ENCODE peak calls at places on chromosomes 6 and 20, in eight cellular contexts. One of them, this sample, is unnamed.
A peak's percentile ranks its signal among the peaks of the same experiment; 100 is the strongest.

GRCh38 chr6:43509142-43509983 is 783 bp downstream of the LRRC73 start:
- DNase-seq in Peyer's patch: peak; percentile 50
- DNase-seq in uterus: no peak
- DNase-seq in stomach: no peak
- DNase-seq in iPS DF 6.9: no peak
- DNase-seq in psoas muscle: no peak
- DNase-seq in heart left ventricle: no peak
- DNase-seq in IMR-90: no peak
- DNase-seq in this sample: no peak

GRCh38 chr6:161257778-161258457 is 15.9 kb downstream of the AGPAT4 start:
- DNase-seq in stomach: no peak
- DNase-seq in uterus: peak; percentile 61
- DNase-seq in IMR-90: peak; percentile 99
- DNase-seq in iPS DF 6.9: no peak
- DNase-seq in heart left ventricle: no peak
- DNase-seq in psoas muscle: no peak
- DNase-seq in Peyer's patch: no peak
- DNase-seq in this sample: no peak

GRCh38 chr6:45697605-45698004 is 318.1 kb downstream of the CLIC5 start:
- DNase-seq in heart left ventricle: no peak
- DNase-seq in uterus: no peak
- DNase-seq in psoas muscle: no peak
- DNase-seq in iPS DF 6.9: no peak
- DNase-seq in stomach: no peak
- DNase-seq in Peyer's patch: no peak
- DNase-seq in IMR-90: peak; percentile 99
- DNase-seq in this sample: no peak

GRCh38 chr6:5292154-5292553 is 30.8 kb downstream of the FARS2 start:
- DNase-seq in uterus: no peak
- DNase-seq in IMR-90: no peak
- DNase-seq in stomach: no peak
- DNase-seq in psoas muscle: no peak
- DNase-seq in heart left ventricle: no peak
- DNase-seq in iPS DF 6.9: no peak
- DNase-seq in Peyer's patch: no peak
- DNase-seq in this sample: no peak

GRCh38 chr6:142551145-142551811 is 249.5 kb downstream of the ADGRG6 start:
- DNase-seq in stomach: no peak
- DNase-seq in Peyer's patch: no peak
- DNase-seq in iPS DF 6.9: no peak
- DNase-seq in psoas muscle: no peak
- DNase-seq in IMR-90: no peak
- DNase-seq in heart left ventricle: no peak
- DNase-seq in uterus: no peak
- DNase-seq in this sample: peak; percentile 67

GRCh38 chr6:121160276-121160675 is 174.0 kb downstream of the TBC1D32 start:
- DNase-seq in iPS DF 6.9: no peak
- DNase-seq in uterus: no peak
- DNase-seq in IMR-90: no peak
- DNase-seq in psoas muscle: no peak
- DNase-seq in stomach: no peak
- DNase-seq in heart left ventricle: no peak
- DNase-seq in Peyer's patch: no peak
- DNase-seq in this sample: no peak

GRCh38 chr6:68343901-68344300 is 291.2 kb upstream of the ADGRB3 start:
- DNase-seq in Peyer's patch: no peak
- DNase-seq in stomach: no peak
- DNase-seq in heart left ventricle: no peak
- DNase-seq in uterus: no peak
- DNase-seq in psoas muscle: no peak
- DNase-seq in iPS DF 6.9: peak; percentile 54
- DNase-seq in IMR-90: peak; percentile 0
- DNase-seq in this sample: no peak

GRCh38 chr6:36793913-36794703 is 45.1 kb downstream of the CPNE5 start:
- DNase-seq in psoas muscle: no peak
- DNase-seq in stomach: no peak
- DNase-seq in heart left ventricle: no peak
- DNase-seq in Peyer's patch: no peak
- DNase-seq in IMR-90: peak; percentile 12
- DNase-seq in uterus: peak; percentile 43
- DNase-seq in iPS DF 6.9: no peak
- DNase-seq in this sample: no peak

GRCh38 chr20:48470141-48470540 is 357.7 kb downstream of the PREX1 start:
- DNase-seq in uterus: no peak
- DNase-seq in heart left ventricle: no peak
- DNase-seq in Peyer's patch: no peak
- DNase-seq in psoas muscle: no peak
- DNase-seq in stomach: no peak
- DNase-seq in iPS DF 6.9: no peak
- DNase-seq in IMR-90: no peak
- DNase-seq in this sample: no peak

GRCh38 chr6:155444120-155444917 is 11.3 kb downstream of the NOX3 start:
- DNase-seq in Peyer's patch: no peak
- DNase-seq in heart left ventricle: no peak
- DNase-seq in uterus: no peak
- DNase-seq in IMR-90: peak; percentile 57
- DNase-seq in stomach: no peak
- DNase-seq in iPS DF 6.9: no peak
- DNase-seq in psoas muscle: no peak
- DNase-seq in this sample: no peak

GRCh38 chr6:5950448-5950847 is 56.3 kb downstream of the NRN1 start:
- DNase-seq in stomach: no peak
- DNase-seq in psoas muscle: no peak
- DNase-seq in iPS DF 6.9: peak; percentile 41
- DNase-seq in heart left ventricle: no peak
- DNase-seq in uterus: no peak
- DNase-seq in IMR-90: no peak
- DNase-seq in Peyer's patch: no peak
- DNase-seq in this sample: no peak

GRCh38 chr6:108598316-108598863 is 37.7 kb downstream of the FOXO3 start:
- DNase-seq in Peyer's patch: no peak
- DNase-seq in iPS DF 6.9: no peak
- DNase-seq in heart left ventricle: no peak
- DNase-seq in stomach: no peak
- DNase-seq in psoas muscle: peak; percentile 15
- DNase-seq in uterus: no peak
- DNase-seq in IMR-90: peak; percentile 47
- DNase-seq in this sample: no peak

GRCh38 chr20:3778976-3779375 is 2.3 kb downstream of the SPEF1 start:
- DNase-seq in psoas muscle: no peak
- DNase-seq in iPS DF 6.9: no peak
- DNase-seq in heart left ventricle: no peak
- DNase-seq in uterus: no peak
- DNase-seq in IMR-90: no peak
- DNase-seq in stomach: no peak
- DNase-seq in Peyer's patch: no peak
- DNase-seq in this sample: no peak

DNA sequence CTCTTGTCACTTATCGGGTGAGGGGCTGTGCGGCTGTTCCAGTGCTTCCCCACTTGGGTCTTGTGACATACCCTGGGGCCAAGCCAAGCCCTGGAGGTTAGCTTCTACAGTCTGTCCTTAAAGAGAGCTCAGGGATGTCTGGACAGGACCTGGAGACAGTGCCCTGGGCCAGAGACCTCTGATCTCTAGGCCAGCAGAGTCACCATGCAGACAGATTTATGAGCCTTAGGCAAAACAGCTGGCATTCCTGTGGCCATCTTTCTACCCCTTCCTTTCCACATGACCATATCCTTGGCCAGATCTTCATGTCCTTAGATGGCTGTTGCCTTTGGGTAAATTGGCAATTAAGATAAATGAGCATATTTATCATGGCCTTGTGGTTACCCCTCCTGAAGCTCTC is 678.6 kb downstream of the MAFB start:
- DNase-seq in iPS DF 6.9: no peak
- DNase-seq in IMR-90: no peak
- DNase-seq in Peyer's patch: no peak
- DNase-seq in heart left ventricle: no peak
- DNase-seq in uterus: no peak
- DNase-seq in stomach: no peak
- DNase-seq in psoas muscle: peak; percentile 24
- DNase-seq in this sample: no peak
- H3K9me3 ChIP-seq in iPS DF 6.9: no peaks in the 10 kb centered on the region
- H3K9me3 ChIP-seq in IMR-90: no peaks in the 10 kb centered on the region
- H3K9me3 ChIP-seq in Peyer's patch: no peaks in the 10 kb centered on the region
- H3K9me3 ChIP-seq in heart left ventricle: no peaks in the 10 kb centered on the region
- H3K9me3 ChIP-seq in uterus: no peaks in the 10 kb centered on the region
- H3K9me3 ChIP-seq in stomach: no peaks in the 10 kb centered on the region
- H3K9me3 ChIP-seq in psoas muscle: no peaks in the 10 kb centered on the region
- H3K9me3 ChIP-seq in this sample: no peaks in the 10 kb centered on the region

DNA sequence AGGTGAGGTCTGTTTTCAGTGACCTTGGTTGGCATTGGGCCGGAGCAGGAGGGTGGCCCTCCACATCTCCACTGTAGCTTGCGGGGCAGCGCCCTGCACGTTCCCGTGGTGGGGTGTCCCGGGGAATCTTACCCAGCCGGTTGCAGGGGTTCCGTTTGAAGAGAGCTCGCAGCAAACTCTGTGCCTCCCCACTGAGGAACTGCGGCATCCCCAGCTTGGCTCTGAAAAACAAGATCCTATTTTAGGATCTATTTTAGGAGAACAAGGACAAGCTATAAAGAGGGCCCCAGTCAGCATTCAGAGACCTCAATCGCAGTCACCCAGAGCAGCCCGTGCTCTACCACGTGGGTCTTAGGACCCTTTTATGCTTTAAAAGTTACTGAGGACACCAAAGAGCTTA is 97.8 kb downstream of the RAMACL start:
- DNase-seq in uterus: no peak
- DNase-seq in heart left ventricle: peak; percentile 40
- DNase-seq in IMR-90: no peak
- DNase-seq in psoas muscle: no peak
- DNase-seq in Peyer's patch: peak; percentile 46
- DNase-seq in iPS DF 6.9: no peak
- DNase-seq in stomach: no peak
- DNase-seq in this sample: no peak
- H3K4me1 ChIP-seq in uterus: no peaks in the 10 kb centered on the region
- H3K4me1 ChIP-seq in heart left ventricle: peaks cover 10% of the 10 kb centered on the region
- H3K4me1 ChIP-seq in IMR-90: no peaks in the 10 kb centered on the region
- H3K4me1 ChIP-seq in psoas muscle: no peaks in the 10 kb centered on the region
- H3K4me1 ChIP-seq in Peyer's patch: no peaks in the 10 kb centered on the region
- H3K4me1 ChIP-seq in iPS DF 6.9: no peaks in the 10 kb centered on the region
- H3K4me1 ChIP-seq in stomach: peaks cover 6% of the 10 kb centered on the region
- H3K4me1 ChIP-seq in this sample: peaks cover 18% of the 10 kb centered on the region

GRCh38 chr6:28326371-28326948 is 9.5 kb downstream of the ZSCAN31 start:
- DNase-seq in iPS DF 6.9: no peak
- DNase-seq in stomach: no peak
- DNase-seq in heart left ventricle: no peak
- DNase-seq in Peyer's patch: no peak
- DNase-seq in uterus: no peak
- DNase-seq in psoas muscle: no peak
- DNase-seq in IMR-90: no peak
- DNase-seq in this sample: no peak

GRCh38 chr6:28322661-28323060 is 13.3 kb downstream of the ZSCAN31 start:
- DNase-seq in iPS DF 6.9: no peak
- DNase-seq in uterus: no peak
- DNase-seq in Peyer's patch: no peak
- DNase-seq in IMR-90: no peak
- DNase-seq in stomach: no peak
- DNase-seq in heart left ventricle: no peak
- DNase-seq in psoas muscle: no peak
- DNase-seq in this sample: no peak

GRCh38 chr6:28323813-28324424 is 12.0 kb downstream of the ZSCAN31 start:
- DNase-seq in psoas muscle: no peak
- DNase-seq in iPS DF 6.9: no peak
- DNase-seq in Peyer's patch: no peak
- DNase-seq in heart left ventricle: no peak
- DNase-seq in uterus: no peak
- DNase-seq in IMR-90: no peak
- DNase-seq in stomach: no peak
- DNase-seq in this sample: no peak
- H3K9me3 ChIP-seq in psoas muscle: peaks cover 38% of the 10 kb centered on the region
- H3K9me3 ChIP-seq in iPS DF 6.9: peaks cover 7% of the 10 kb centered on the region
- H3K9me3 ChIP-seq in Peyer's patch: no peaks in the 10 kb centered on the region
- H3K9me3 ChIP-seq in heart left ventricle: peaks cover 52% of the 10 kb centered on the region
- H3K9me3 ChIP-seq in uterus: peaks cover 4% of the 10 kb centered on the region
- H3K9me3 ChIP-seq in IMR-90: peaks cover 22% of the 10 kb centered on the region
- H3K9me3 ChIP-seq in stomach: peaks cover 58% of the 10 kb centered on the region
- H3K9me3 ChIP-seq in this sample: peaks cover 5% of the 10 kb centered on the region

GRCh38 chr6:150702675-150703074 is 103.0 kb downstream of the PLEKHG1 start:
- DNase-seq in stomach: no peak
- DNase-seq in psoas muscle: no peak
- DNase-seq in heart left ventricle: peak; percentile 43
- DNase-seq in Peyer's patch: peak; percentile 61
- DNase-seq in IMR-90: no peak
- DNase-seq in iPS DF 6.9: no peak
- DNase-seq in uterus: no peak
- DNase-seq in this sample: no peak
- H3K4me1 ChIP-seq in stomach: no peaks in the 10 kb centered on the region
- H3K4me1 ChIP-seq in psoas muscle: no peaks in the 10 kb centered on the region
- H3K4me1 ChIP-seq in heart left ventricle: peaks cover under 1% of the 10 kb centered on the region
- H3K4me1 ChIP-seq in Peyer's patch: no peaks in the 10 kb centered on the region
- H3K4me1 ChIP-seq in IMR-90: no peaks in the 10 kb centered on the region
- H3K4me1 ChIP-seq in iPS DF 6.9: peaks cover 1% of the 10 kb centered on the region
- H3K4me1 ChIP-seq in uterus: no peaks in the 10 kb centered on the region
- H3K4me1 ChIP-seq in this sample: no peaks in the 10 kb centered on the region

DNA sequence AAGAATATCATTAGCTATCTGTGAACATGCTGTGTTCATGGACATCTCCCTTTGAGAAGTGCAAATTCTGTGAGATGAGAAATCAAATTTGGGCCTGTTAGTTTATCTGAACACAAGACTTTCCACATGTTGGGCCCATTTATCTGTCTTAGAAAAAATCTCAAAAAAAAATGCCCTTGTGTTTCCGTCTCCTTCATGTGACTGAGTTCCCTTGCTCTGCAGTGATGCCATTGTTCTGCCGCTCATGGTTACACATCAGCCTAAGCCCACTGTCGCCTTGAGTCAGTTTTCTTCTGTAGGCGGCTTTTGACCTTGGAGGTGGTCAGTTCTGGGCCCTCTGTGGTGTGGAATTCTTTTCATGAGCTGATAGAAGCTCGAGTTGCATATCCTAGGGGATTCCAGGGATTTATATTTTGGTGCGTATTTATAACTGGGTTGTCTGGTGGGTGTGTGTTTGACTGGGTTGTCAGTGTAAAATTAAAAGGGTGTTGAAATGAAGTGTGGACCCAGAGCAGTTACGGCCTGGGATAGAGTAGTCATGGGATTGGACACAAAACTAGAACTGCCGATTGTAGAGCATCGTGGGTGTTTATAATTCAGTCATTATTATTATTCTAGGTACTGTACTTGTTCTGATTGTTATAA is 156.7 kb downstream of the JARID2 start:
- DNase-seq in uterus: no peak
- DNase-seq in IMR-90: peak; percentile 9
- DNase-seq in psoas muscle: no peak
- DNase-seq in Peyer's patch: no peak
- DNase-seq in stomach: no peak
- DNase-seq in heart left ventricle: no peak
- DNase-seq in iPS DF 6.9: no peak
- DNase-seq in this sample: no peak
- H3K9me3 ChIP-seq in uterus: no peaks in the 10 kb centered on the region
- H3K9me3 ChIP-seq in IMR-90: no peaks in the 10 kb centered on the region
- H3K9me3 ChIP-seq in psoas muscle: no peaks in the 10 kb centered on the region
- H3K9me3 ChIP-seq in Peyer's patch: no peaks in the 10 kb centered on the region
- H3K9me3 ChIP-seq in stomach: no peaks in the 10 kb centered on the region
- H3K9me3 ChIP-seq in heart left ventricle: no peaks in the 10 kb centered on the region
- H3K9me3 ChIP-seq in iPS DF 6.9: no peaks in the 10 kb centered on the region
- H3K9me3 ChIP-seq in this sample: no peaks in the 10 kb centered on the region

GRCh38 chr6:169824021-169824420 is 72.6 kb downstream of the ERMARD start:
- DNase-seq in stomach: no peak
- DNase-seq in psoas muscle: no peak
- DNase-seq in iPS DF 6.9: no peak
- DNase-seq in IMR-90: no peak
- DNase-seq in uterus: no peak
- DNase-seq in heart left ventricle: no peak
- DNase-seq in Peyer's patch: no peak
- DNase-seq in this sample: no peak
- H3K4me1 ChIP-seq in stomach: no peaks in the 10 kb centered on the region
- H3K4me1 ChIP-seq in psoas muscle: no peaks in the 10 kb centered on the region
- H3K4me1 ChIP-seq in iPS DF 6.9: no peaks in the 10 kb centered on the region
- H3K4me1 ChIP-seq in IMR-90: no peaks in the 10 kb centered on the region
- H3K4me1 ChIP-seq in uterus: no peaks in the 10 kb centered on the region
- H3K4me1 ChIP-seq in heart left ventricle: no peaks in the 10 kb centered on the region
- H3K4me1 ChIP-seq in Peyer's patch: no peaks in the 10 kb centered on the region
- H3K4me1 ChIP-seq in this sample: no peaks in the 10 kb centered on the region

GRCh38 chr6:165159459-165159858 is 149.9 kb downstream of the C6orf118 start:
- DNase-seq in stomach: no peak
- DNase-seq in uterus: no peak
- DNase-seq in IMR-90: no peak
- DNase-seq in Peyer's patch: no peak
- DNase-seq in psoas muscle: no peak
- DNase-seq in iPS DF 6.9: no peak
- DNase-seq in heart left ventricle: no peak
- DNase-seq in this sample: no peak
- H3K9me3 ChIP-seq in stomach: peaks cover 20% of the 10 kb centered on the region
- H3K9me3 ChIP-seq in uterus: no peaks in the 10 kb centered on the region
- H3K9me3 ChIP-seq in IMR-90: peaks cover 13% of the 10 kb centered on the region
- H3K9me3 ChIP-seq in Peyer's patch: no peaks in the 10 kb centered on the region
- H3K9me3 ChIP-seq in psoas muscle: peaks cover 3% of the 10 kb centered on the region
- H3K9me3 ChIP-seq in iPS DF 6.9: no peaks in the 10 kb centered on the region
- H3K9me3 ChIP-seq in heart left ventricle: peaks cover 5% of the 10 kb centered on the region
- H3K9me3 ChIP-seq in this sample: no peaks in the 10 kb centered on the region

This sample was measured in naive thymus-derived CD4-positive, alpha-beta T cell.